ENCODE peak calls at places on chromosomes 3 and 15, in six cellular contexts. H, V, D, M, N and X are unnamed samples.
A peak's percentile ranks its signal among the peaks of the same experiment; 100 is the strongest.

GRCh38 chr15:42360535-42361112 is 1.3 kb downstream of the CAPN3 start:
- DNase-seq in N (no peak), H (no peak), V (no peak), D (no peak), M (no peak), X (no peak)

GRCh38 chr15:88805031-88805780 is 2.0 kb downstream of the ACAN start:
- DNase-seq in V (no peak), H (no peak), D (no peak), M (no peak), N (no peak), X (no peak)

GRCh38 chr3:162192340-162193004 is 695.9 kb downstream of the OTOL1 start:
- DNase-seq in H (no peak), N (no peak), M (no peak), V (no peak), D (no peak), X (no peak)

GRCh38 chr3:127667119-127667681 is 5.6 kb upstream of the ABTB1 start:
- DNase-seq in D (no peak), M (no peak), V (no peak), H (no peak), N (no peak), X (no peak)

GRCh38 chr3:17088602-17089313 is 204.0 kb downstream of the PLCL2 start:
- DNase-seq in D (no peak), H (no peak), N (no peak), M (no peak), V (no peak), X (no peak)

GRCh38 chr3:129622418-129622872 is 16.0 kb upstream of the PLXND1 start:
- DNase-seq in H (no peak), N (no peak), V (peak; percentile 75), M (no peak), D (no peak), X (no peak)

GRCh38 chr3:115836944-115837343 is 213.6 kb downstream of the GAP43 start:
- DNase-seq in M (peak; percentile 34), N (no peak), H (peak; percentile 62), D (no peak), V (no peak), X (peak; percentile 34)

GRCh38 chr15:80817901-80818300 is 38.7 kb downstream of the CEMIP start:
- DNase-seq in M (no peak), H (no peak), D (no peak), N (no peak), V (no peak), X (no peak)

GRCh38 chr3:56303508-56303907 is 164.8 kb downstream of the ERC2 start:
- DNase-seq in N (peak; percentile 4), D (no peak), V (no peak), M (peak; percentile 36), H (peak; percentile 80), X (peak; percentile 44)

GRCh38 chr15:87961851-87962816 is 294.4 kb downstream of the NTRK3 start:
- DNase-seq in D (no peak), M (no peak), H (no peak), V (no peak), N (no peak), X (no peak)

GRCh38 chr3:38534604-38535003 is 38.5 kb downstream of the EXOG start:
- DNase-seq in D (no peak), N (no peak), V (no peak), M (no peak), H (no peak), X (no peak)

GRCh38 chr3:13234155-13234505 is 160.9 kb upstream of the IQSEC1 start:
- DNase-seq in N (no peak), D (no peak), H (no peak), V (peak; percentile 41), M (no peak), X (no peak)

DNA sequence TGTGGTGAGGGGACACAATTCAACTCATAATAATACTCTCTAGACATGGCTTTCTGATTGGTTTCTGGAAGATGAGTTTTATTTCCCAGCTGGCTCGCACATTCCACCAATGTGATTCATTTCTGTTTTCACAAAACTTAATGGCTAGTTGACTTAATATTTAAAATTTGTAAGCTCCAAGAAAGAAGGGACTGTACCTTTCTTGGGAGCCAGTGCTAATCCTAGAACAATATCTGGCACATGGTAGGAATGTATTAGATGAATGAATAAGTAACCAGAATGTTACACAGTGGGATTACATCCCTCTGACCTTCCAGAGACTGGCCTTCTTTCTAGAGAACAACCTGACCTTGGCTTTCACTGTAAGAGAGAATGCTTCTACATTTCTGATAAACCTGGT is 262.8 kb downstream of the RORA start:
- DNase-seq in H (peak; percentile 62), N (no peak), V (no peak), D (no peak), M (peak; percentile 69), X (peak; percentile 56)
- TF ChIP-seq CTCF in H (no peak), N (no peak), V (no peak), D (no peak), M (no peak), X (no peak)

GRCh38 chr3:50609743-50610085 is 1.9 kb downstream of the CISH start:
- DNase-seq in M (no peak), N (no peak), D (no peak), H (no peak), V (peak; percentile 63), X (no peak)
- H3K4me3 ChIP-seq in M (no peak overlapping the region), N (no peak overlapping the region), D (no peak overlapping the region), H (no peak overlapping the region), V (peak overlapping the region; percentile 95), X (no peak overlapping the region)

GRCh38 chr15:65869127-65869953 is at the start of gene RAB11A:
- DNase-seq in M (peak; percentile 96), H (peak; percentile 98), V (peak; percentile 99), D (peak; percentile 86), N (peak; percentile 96), X (peak; percentile 94)
- TF ChIP-seq CTCF in M (peak; percentile 40), H (peak; percentile 45), V (peak; percentile 33), D (peak; percentile 36), N (no peak), X (no peak)

GRCh38 chr15:48300038-48300437 is 31.2 kb upstream of the DUT start:
- DNase-seq in V (no peak), N (no peak), M (no peak), H (no peak), D (no peak), X (no peak)

GRCh38 chr15:48297668-48298067 is 33.6 kb upstream of the DUT start:
- DNase-seq in D (no peak), H (no peak), V (no peak), N (no peak), M (no peak), X (no peak)

GRCh38 chr15:48304398-48304797 is 26.8 kb upstream of the DUT start:
- DNase-seq in N (no peak), M (no peak), V (no peak), H (no peak), D (no peak), X (no peak)

GRCh38 chr15:48298914-48299313 is 32.3 kb upstream of the DUT start:
- DNase-seq in V (no peak), M (no peak), N (no peak), D (no peak), H (no peak), X (no peak)
- H3K4me3 ChIP-seq in V (no peak overlapping the region), M (no peak overlapping the region), N (no peak overlapping the region), D (no peak overlapping the region), H (no peak overlapping the region), X (no peak overlapping the region)

DNA sequence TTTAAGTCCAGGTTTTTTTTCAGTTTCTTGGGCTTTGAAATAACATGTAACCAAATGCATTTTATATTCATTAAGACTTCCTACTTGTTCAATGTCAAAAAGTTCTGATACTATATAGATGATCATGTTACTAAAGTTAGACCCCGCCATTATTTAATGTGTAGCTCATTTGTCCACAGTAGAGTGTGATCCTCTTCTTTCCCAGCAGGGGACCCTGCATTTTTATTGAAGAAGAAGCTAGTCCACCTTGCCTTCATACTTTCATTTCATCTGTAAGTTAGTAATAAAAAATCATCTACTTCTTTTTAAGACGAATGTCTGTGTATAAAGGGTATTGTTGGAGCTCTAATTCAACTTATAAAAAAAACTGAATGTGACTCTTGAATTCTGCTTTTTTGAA is 404.6 kb downstream of the SI start:
- DNase-seq in V (no peak), N (no peak), M (no peak), H (no peak), D (no peak), X (no peak)
- TF ChIP-seq CTCF in V (no peak), N (no peak), M (no peak), H (no peak), D (no peak), X (no peak)

GRCh38 chr3:47578119-47578630 is 490 bp downstream of the CSPG5 start:
- DNase-seq in D (no peak), H (no peak), M (no peak), V (peak; percentile 83), N (peak; percentile 5), X (no peak)

GRCh38 chr3:47568901-47569300 is 9.8 kb downstream of the CSPG5 start:
- DNase-seq in D (no peak), M (no peak), H (no peak), V (no peak), N (no peak), X (no peak)

GRCh38 chr3:47571391-47572165 is 7.1 kb downstream of the CSPG5 start:
- DNase-seq in H (no peak), M (no peak), D (no peak), V (no peak), N (no peak), X (no peak)

GRCh38 chr3:47577583-47578118 is 1.0 kb downstream of the CSPG5 start:
- DNase-seq in M (no peak), N (peak; percentile 40), H (no peak), V (peak; percentile 76), D (no peak), X (no peak)

DNA sequence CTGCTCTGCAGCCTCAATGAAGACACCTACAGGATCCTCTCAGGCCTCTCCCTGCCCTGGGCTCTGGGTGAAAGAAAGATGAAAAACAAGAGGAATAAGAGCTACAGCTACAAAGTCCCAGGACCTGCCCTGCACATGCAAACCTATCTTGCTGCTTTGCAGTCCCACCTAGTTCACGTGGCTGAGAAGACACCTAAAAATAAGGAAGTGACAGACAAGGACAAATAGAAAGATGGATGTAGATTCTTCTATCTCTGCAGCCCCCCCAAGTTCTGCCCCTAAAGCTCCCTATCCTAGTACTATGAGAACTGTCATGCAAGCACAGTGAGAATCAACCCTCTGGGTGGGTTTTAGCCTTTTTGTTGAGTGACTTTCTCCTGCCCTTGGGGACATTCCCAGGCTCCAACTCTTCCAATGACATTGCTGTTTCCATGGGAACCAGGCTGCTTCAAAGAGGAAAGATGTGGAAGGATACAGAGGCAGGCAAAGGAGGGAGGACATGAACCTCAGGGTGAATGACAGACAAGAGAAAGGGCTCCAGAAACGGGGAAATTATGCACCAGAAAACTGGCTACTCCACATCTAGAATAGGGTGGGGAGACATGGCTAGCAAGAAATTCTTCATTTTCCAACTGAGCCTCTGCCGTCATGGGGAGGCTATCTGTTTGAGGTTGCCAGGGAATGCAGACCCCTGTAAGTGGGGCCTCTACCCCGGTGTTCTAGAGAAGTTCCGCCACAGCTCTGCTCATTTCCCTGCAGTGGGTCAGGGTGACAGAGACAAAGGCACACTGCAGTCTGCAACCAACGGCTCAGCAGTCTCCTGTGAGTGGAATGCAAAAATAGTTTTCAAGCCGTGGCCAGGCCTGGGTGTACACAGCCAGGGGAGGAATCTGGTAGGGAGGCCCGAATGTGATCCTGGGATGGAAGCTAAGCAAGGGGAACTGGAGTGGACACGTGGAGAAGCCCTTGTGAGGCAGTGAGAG is 5.2 kb downstream of the CSPG5 start:
- DNase-seq in V (no peak), D (no peak), M (no peak), H (no peak), N (no peak), X (no peak)
- H3K4me3 ChIP-seq in V (no peak overlapping the region), D (no peak overlapping the region), M (no peak overlapping the region), H (no peak overlapping the region), N (no peak overlapping the region), X (no peak overlapping the region)

GRCh38 chr15:75597667-75598341 is 18.7 kb upstream of the PTPN9 start:
- DNase-seq in D (no peak), V (no peak), M (no peak), H (peak; percentile 55), N (peak; percentile 24), X (peak; percentile 30)
- TF ChIP-seq CTCF in D (peak; percentile 17), V (peak; percentile 33), M (peak; percentile 25), H (peak; percentile 71), N (no peak), X (peak; percentile 51)